ENCODE peak calls at places on chromosomes 5 and 9, in seven cellular contexts. M is H9; U is CD4-positive, alpha-beta T cell; X is heart left ventricle; Y is endothelial cell; L is uterus; F is WTC11. J is an unnamed sample.

GRCh38 chr9:72527801-72528195 is 6.4 kb downstream of the TMC1 start:
- DNase-seq in F (no peak), X (no peak), U (no peak), M (no peak), L (no peak), Y (no peak), J (no peak)

GRCh38 chr5:136021016-136021405 is 7.8 kb upstream of the TGFBI start:
- DNase-seq in U (no peak), F (no peak), L (no peak), X (no peak), M (peak), Y (no peak), J (no peak)

GRCh38 chr5:112312810-112313209 is 106.3 kb downstream of the EPB41L4A start:
- DNase-seq in Y (no peak), U (no peak), X (no peak), L (no peak), F (no peak), M (no peak), J (no peak)

GRCh38 chr5:121630402-121630801 is 221.3 kb upstream of the FTMT start:
- DNase-seq in U (no peak), X (no peak), M (no peak), L (no peak), F (no peak), Y (no peak), J (no peak)

GRCh38 chr5:1213508-1214162 is 11.5 kb upstream of the SLC6A18 start:
- DNase-seq in X (no peak), Y (no peak), L (no peak), U (no peak), M (no peak), F (peak), J (no peak)

GRCh38 chr5:79547429-79547822 is 33.5 kb upstream of the HOMER1 start:
- DNase-seq in X (no peak), M (no peak), F (no peak), U (no peak), Y (no peak), L (no peak), J (no peak)

GRCh38 chr5:149938791-149939358 is 5.7 kb downstream of the PDE6A start:
- DNase-seq in X (no peak), L (no peak), F (no peak), M (no peak), U (no peak), Y (no peak), J (no peak)

GRCh38 chr5:2263763-2264162 is 381.0 kb upstream of the IRX4 start:
- DNase-seq in X (no peak), U (no peak), L (no peak), F (no peak), Y (no peak), M (no peak), J (no peak)

GRCh38 chr5:133727636-133728035 is 115.3 kb upstream of the FSTL4 start:
- DNase-seq in F (no peak), M (no peak), U (no peak), L (no peak), Y (no peak), X (no peak), J (no peak)

GRCh38 chr5:127988149-127988755 is 95.3 kb upstream of the SLC12A2 start:
- DNase-seq in X (no peak), Y (no peak), U (no peak), L (no peak), F (no peak), M (no peak), J (no peak)

GRCh38 chr5:113249216-113249615 is 185.6 kb downstream of the TSSK1B start:
- DNase-seq in M (no peak), Y (no peak), U (no peak), X (no peak), F (no peak), L (no peak), J (no peak)

GRCh38 chr5:72480836-72481235 is 26.4 kb downstream of the ZNF366 start:
- DNase-seq in F (no peak), Y (no peak), L (no peak), X (no peak), M (no peak), U (no peak), J (no peak)

GRCh38 chr9:21549251-21549765 is 67.2 kb upstream of the IFNE start:
- DNase-seq in X (no peak), M (no peak), L (no peak), Y (no peak), U (no peak), F (no peak), J (no peak)

DNA sequence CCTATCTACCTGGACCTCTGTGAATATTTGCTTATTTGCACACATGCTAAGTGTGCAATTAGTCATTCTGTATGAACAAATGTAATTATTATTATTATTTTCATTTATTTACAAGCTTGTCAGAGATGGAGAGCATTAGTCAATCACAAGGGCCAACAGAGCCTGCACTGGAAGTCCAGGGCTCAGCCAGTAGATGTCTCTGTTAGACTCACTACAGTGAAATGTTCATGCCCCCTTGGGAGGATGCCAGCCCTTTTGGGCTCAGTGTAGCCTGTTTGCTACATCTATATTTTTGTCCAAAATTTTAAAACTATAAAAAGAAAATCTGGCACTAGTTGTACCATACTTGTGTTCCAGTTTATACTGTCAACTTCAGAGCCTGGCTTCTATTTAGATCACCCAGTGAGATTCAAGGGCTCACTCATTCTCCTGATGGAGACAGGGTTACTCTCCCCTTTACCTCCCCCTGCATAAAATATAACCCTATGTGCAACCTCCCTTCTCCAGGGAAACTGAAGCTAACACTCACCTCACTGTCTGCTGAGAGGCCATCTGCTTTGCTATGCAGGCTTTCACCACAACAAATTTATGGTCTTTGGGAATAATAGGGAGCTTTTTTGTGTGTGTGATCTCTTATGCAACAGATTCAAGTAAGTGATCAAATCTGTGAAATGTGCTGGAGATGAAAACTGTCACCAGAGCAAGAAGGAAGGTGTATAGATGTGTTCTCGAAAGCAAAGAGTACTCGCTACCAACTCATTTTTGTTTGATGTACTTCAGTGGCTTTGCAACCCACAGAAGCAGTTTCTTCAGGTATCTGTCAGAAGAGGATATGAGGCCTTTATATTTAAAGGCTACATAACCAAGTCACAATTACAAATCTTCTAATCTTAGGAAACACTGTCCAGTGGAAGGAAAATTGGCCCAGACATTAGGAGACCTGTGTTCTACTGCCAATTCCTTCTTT is 99.9 kb upstream of the TLE4 start:
- DNase-seq in Y (no peak), X (peak), L (peak), M (no peak), F (peak), U (peak), J (no peak)
- TF ChIP-seq CTCF in Y (no peak), X (peak), L (peak), M (peak), F (no peak), U (peak), J (no peak)

GRCh38 chr9:17470449-17470848 is 108.4 kb upstream of the SH3GL2 start:
- DNase-seq in L (no peak), X (no peak), Y (no peak), U (no peak), M (no peak), F (no peak), J (no peak)
- TF ChIP-seq CTCF in L (no peak), X (no peak), Y (no peak), U (no peak), M (no peak), F (no peak), J (no peak)

DNA sequence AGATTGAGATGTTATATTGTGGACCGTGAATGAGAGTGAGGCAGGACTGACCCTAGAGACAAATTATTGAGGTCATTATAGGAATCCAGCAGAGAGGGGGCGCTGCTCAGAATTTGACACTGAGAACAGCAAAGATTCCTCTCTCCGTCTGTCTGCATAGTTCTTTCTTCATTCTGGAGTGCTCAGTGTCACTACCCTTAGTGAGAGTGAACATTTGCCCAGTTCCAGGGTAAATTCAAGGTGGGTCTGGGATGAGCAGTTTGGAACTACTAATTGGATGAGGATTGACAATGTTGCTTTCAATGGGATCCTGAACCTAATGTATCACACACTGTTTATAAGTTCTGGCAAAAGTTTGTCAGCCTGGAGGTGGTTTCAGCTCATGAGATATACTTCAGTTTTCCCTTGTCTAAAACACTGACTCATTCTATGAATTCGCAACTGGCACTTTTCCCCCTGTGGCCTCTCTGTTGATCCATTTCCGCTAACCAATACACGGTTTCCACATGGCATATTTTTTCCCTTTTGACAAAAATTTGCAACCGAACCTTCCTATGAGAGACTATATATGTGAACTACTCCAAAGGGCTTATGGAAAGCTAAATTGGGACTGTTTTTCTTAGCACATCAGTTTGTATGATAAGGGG is 1240.8 kb upstream of the WWC1 start:
- DNase-seq in U (no peak), F (peak), M (peak), Y (peak), X (no peak), L (no peak), J (no peak)
- TF ChIP-seq CTCF in U (no peak), F (peak), M (peak), Y (peak), X (no peak), L (no peak), J (no peak)

GRCh38 chr9:131670247-131670681 is 69.6 kb downstream of the RAPGEF1 start:
- DNase-seq in X (peak), F (no peak), U (no peak), Y (no peak), L (peak), M (no peak), J (no peak)

GRCh38 chr9:131669234-131670172 is 70.4 kb downstream of the RAPGEF1 start:
- DNase-seq in L (no peak), M (no peak), X (no peak), Y (no peak), U (no peak), F (no peak), J (no peak)

GRCh38 chr9:131667576-131667975 is 72.3 kb downstream of the RAPGEF1 start:
- DNase-seq in Y (no peak), U (peak), M (no peak), X (no peak), F (no peak), L (no peak), J (no peak)

GRCh38 chr9:131668057-131668438 is 71.8 kb downstream of the RAPGEF1 start:
- DNase-seq in M (no peak), Y (no peak), F (no peak), X (no peak), L (no peak), U (no peak), J (no peak)

DNA sequence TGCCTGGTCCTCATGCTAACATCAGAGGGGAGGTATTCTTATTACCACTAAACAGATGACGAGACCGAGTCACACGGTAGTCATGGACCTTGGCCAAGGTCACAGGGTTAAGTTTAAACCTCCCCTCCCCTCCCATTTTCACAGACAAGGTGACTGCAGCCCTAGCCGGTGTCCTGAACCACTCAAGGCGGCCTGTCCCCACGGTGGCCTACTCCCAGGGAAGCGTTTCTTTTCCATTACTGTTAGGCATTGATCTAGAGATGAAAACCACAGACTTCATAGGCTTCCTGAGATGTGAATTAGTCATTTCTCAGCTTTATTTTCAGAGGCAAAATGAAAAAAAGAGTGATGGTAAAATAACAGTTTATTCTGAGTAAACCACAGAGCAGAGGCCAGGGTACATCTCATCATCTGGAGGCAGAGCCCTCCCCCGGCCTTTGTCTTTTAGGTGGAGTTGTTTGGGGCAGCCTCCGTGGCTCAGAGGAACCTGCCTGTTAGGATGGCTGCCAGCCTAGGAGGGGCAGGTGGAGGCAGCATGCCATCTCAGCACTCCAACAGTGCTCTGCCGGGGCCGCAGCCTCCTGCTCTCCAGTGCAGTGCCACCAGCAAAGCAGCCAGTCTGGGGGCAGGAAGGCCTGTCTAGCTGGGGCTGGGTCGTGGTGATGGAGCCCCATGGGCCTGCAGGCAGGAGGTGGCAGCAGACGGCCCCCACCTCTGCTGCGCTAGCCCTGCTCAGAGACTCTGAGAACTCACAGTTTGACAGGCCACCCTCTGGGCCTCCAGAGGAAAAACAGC is 71.2 kb downstream of the RAPGEF1 start:
- DNase-seq in L (no peak), Y (no peak), U (peak), F (no peak), X (no peak), M (no peak), J (no peak)
- TF ChIP-seq CTCF in L (no peak), Y (no peak), U (no peak), F (no peak), X (no peak), M (no peak), J (no peak)

GRCh38 chr5:8756498-8757084 is 789.3 kb downstream of the SEMA5A start:
- DNase-seq in M (peak), L (no peak), X (no peak), U (no peak), F (peak), Y (peak), J (no peak)
- TF ChIP-seq CTCF in M (peak), L (peak), X (peak), U (no peak), F (peak), Y (peak), J (no peak)

J was measured in omental fat pad.